ENCODE peak calls at places on chromosomes 11 and 22, in four cellular contexts. W is HCT116, G is K562, T is H1. O is an unnamed sample.
A peak's percentile ranks its signal among the peaks of the same experiment; 100 is the strongest.

GRCh38 chr11:39569784-39570183 is 1889.7 kb downstream of the LRRC4C start:
- DNase-seq in W (no peak), G (no peak), T (no peak), O (no peak)

GRCh38 chr11:114478768-114479167 is 39.5 kb downstream of the REXO2 start:
- DNase-seq in W (no peak), G (no peak), T (no peak), O (no peak)

GRCh38 chr11:126394036-126394435 is 38.5 kb downstream of the ST3GAL4 start:
- DNase-seq in W (no peak), G (no peak), T (no peak), O (no peak)

GRCh38 chr11:2445948-2446551 is 1.2 kb downstream of the KCNQ1 start:
- DNase-seq in W (no peak), G (no peak), T (no peak), O (no peak)

GRCh38 chr11:15406952-15407351 is 292.2 kb downstream of the INSC start:
- DNase-seq in W (no peak), G (no peak), T (no peak), O (no peak)

GRCh38 chr11:125337836-125338235 is 158.2 kb downstream of the FEZ1 start:
- DNase-seq in W (no peak), G (no peak), T (no peak), O (no peak)

GRCh38 chr11:63892233-63892632 is 24.7 kb downstream of the RCOR2 start:
- DNase-seq in W (no peak), G (no peak), T (no peak), O (no peak)

GRCh38 chr11:494761-495536 is 12.1 kb downstream of the RNH1 start:
- DNase-seq in W (no peak), G (no peak), T (peak; percentile 46), O (no peak)

GRCh38 chr11:130219148-130219547 is 59.6 kb downstream of the ST14 start:
- DNase-seq in W (no peak), G (no peak), T (peak; percentile 37), O (no peak)

GRCh38 chr11:125846188-125846587 is 13.1 kb downstream of the PATE4 start:
- DNase-seq in W (no peak), G (no peak), T (no peak), O (no peak)

GRCh38 chr11:66595245-66595904 is 2.4 kb downstream of the CCS start:
- DNase-seq in W (no peak), G (peak; percentile 37), T (no peak), O (peak; percentile 37)

GRCh38 chr11:21723681-21724080 is 469.2 kb upstream of the ANO5 start:
- DNase-seq in W (no peak), G (no peak), T (no peak), O (no peak)

GRCh38 chr11:129605815-129606214 is 209.8 kb upstream of the TMEM45B start:
- DNase-seq in W (no peak), G (no peak), T (no peak), O (no peak)

GRCh38 chr11:1075341-1075911 is 752 bp downstream of the MUC2 start:
- DNase-seq in W (no peak), G (no peak), T (peak; percentile 45), O (no peak)

GRCh38 chr11:108117746-108118371 is 3.5 kb upstream of the ACAT1 start:
- DNase-seq in W (peak; percentile 52), G (no peak), T (no peak), O (no peak)

GRCh38 chr22:29797351-29797750 is 30.2 kb downstream of the UQCR10 start:
- DNase-seq in W (no peak), G (no peak), T (no peak), O (peak; percentile 71)

GRCh38 chr11:69646493-69647201 is 5.7 kb downstream of the CCND1 start:
- DNase-seq in W (no peak), G (no peak), T (no peak), O (no peak)

GRCh38 chr22:44586337-44586990 is 88.4 kb upstream of the RTL6 start:
- DNase-seq in W (no peak), G (no peak), T (no peak), O (no peak)

GRCh38 chr11:78256962-78257361 is 68.2 kb downstream of the USP35 start:
- DNase-seq in W (no peak), G (peak; percentile 54), T (no peak), O (no peak)
- TF ChIP-seq EGR1 in W (no peak), G (no peak), T (no peak), O (no peak)

GRCh38 chr11:133608496-133608895 is 76.2 kb upstream of the OPCML start:
- DNase-seq in W (no peak), G (no peak), T (no peak), O (no peak)

GRCh38 chr11:133600876-133601275 is 68.6 kb upstream of the OPCML start:
- DNase-seq in W (no peak), G (no peak), T (no peak), O (no peak)

GRCh38 chr11:133606122-133606521 is 73.8 kb upstream of the OPCML start:
- DNase-seq in W (no peak), G (no peak), T (no peak), O (no peak)

GRCh38 chr11:133605493-133605892 is 73.2 kb upstream of the OPCML start:
- DNase-seq in W (no peak), G (no peak), T (no peak), O (no peak)
- TF ChIP-seq EGR1 in W (no peak), G (no peak), T (no peak), O (no peak)

DNA sequence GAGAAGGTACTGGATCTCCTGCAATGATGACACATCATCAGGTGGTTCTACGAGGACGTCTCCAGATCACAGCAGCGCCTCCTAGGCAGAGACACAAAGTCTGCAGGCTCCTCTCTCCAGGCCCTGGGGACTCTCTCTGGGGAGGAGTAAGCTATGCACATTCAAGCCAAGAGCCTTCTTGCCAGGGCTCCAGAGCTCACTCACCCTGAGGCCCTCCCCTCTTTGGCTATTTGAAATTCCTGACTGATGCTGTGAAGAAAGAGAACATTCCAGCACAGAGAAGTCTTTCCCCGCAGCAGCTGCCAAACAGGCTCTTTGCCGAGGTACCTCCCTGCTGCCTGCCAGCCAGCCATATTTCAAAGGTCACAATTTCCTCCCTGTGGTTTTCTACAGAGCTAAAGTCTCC is 204.9 kb downstream of the CSNK2A3 start:
- DNase-seq in W (no peak), G (no peak), T (peak; percentile 60), O (no peak)
- TF ChIP-seq EGR1 in W (no peak), G (no peak), T (no peak), O (no peak)

GRCh38 chr22:42277232-42277753 is 6.8 kb upstream of the TCF20 start:
- DNase-seq in W (no peak), G (no peak), T (no peak), O (no peak)

GRCh38 chr22:42280140-42280539 is 9.7 kb upstream of the TCF20 start:
- DNase-seq in W (no peak), G (no peak), T (no peak), O (no peak)

GRCh38 chr22:42275970-42276369 is 5.5 kb upstream of the TCF20 start:
- DNase-seq in W (no peak), G (no peak), T (no peak), O (no peak)

GRCh38 chr22:42279425-42280020 is 9.1 kb upstream of the TCF20 start:
- DNase-seq in W (no peak), G (no peak), T (no peak), O (no peak)

GRCh38 chr22:42277988-42278776 is 7.7 kb upstream of the TCF20 start:
- DNase-seq in W (no peak), G (no peak), T (no peak), O (no peak)
- TF ChIP-seq EGR1 in W (no peak), G (no peak), T (no peak), O (no peak)

GRCh38 chr11:94568200-94568599 is 1.0 kb downstream of the PIWIL4 start:
- DNase-seq in W (no peak), G (no peak), T (no peak), O (no peak)
- TF ChIP-seq EGR1 in W (no peak), G (no peak), T (no peak), O (no peak)

GRCh38 chr22:38347181-38347943 is 30.1 kb upstream of the CSNK1E start:
- DNase-seq in W (no peak), G (no peak), T (peak; percentile 51), O (no peak)

GRCh38 chr22:38350444-38351359 is 33.5 kb upstream of the CSNK1E start:
- DNase-seq in W (no peak), G (peak; percentile 2), T (peak; percentile 55), O (no peak)

GRCh38 chr22:38346506-38346905 is 29.3 kb upstream of the CSNK1E start:
- DNase-seq in W (no peak), G (no peak), T (peak; percentile 45), O (no peak)

GRCh38 chr22:38347944-38348750 is 30.9 kb upstream of the CSNK1E start:
- DNase-seq in W (no peak), G (no peak), T (peak; percentile 52), O (no peak)

GRCh38 chr22:38348751-38349496 is 31.7 kb upstream of the CSNK1E start:
- DNase-seq in W (no peak), G (no peak), T (peak; percentile 59), O (no peak)
- TF ChIP-seq EGR1 in W (no peak), G (no peak), T (no peak), O (no peak)